ENCODE peak calls at places on chromosome 11, in seven cellular contexts. K, V, T, D, W, L and U are unnamed samples.

GRCh38 chr11:38345286-38345685 is 1747.2 kb upstream of the RAG2 start:
- DNase-seq in V (no peak), W (no peak), T (no peak), D (no peak), K (no peak), L (no peak), U (no peak)

GRCh38 chr11:11732116-11732515 is 109.7 kb upstream of the USP47 start:
- DNase-seq in K (no peak), D (no peak), L (no peak), V (no peak), W (no peak), T (no peak), U (no peak)

GRCh38 chr11:66864924-66865697 is 8.2 kb downstream of the LRFN4 start:
- DNase-seq in L (no peak), D (no peak), V (no peak), W (no peak), T (no peak), K (no peak), U (no peak)

GRCh38 chr11:63769044-63769718 is 606 bp upstream of the ZFTA start:
- DNase-seq in W (peak; percentile 52), V (no peak), L (peak; percentile 33), D (no peak), K (no peak), T (no peak), U (peak; percentile 56)

GRCh38 chr11:104333977-104334376 is 170.0 kb upstream of the PDGFD start:
- DNase-seq in T (no peak), V (no peak), D (no peak), L (no peak), W (no peak), K (no peak), U (no peak)

GRCh38 chr11:46122955-46123354 is 1.7 kb upstream of the PHF21A start:
- DNase-seq in L (no peak), K (no peak), V (no peak), T (no peak), W (no peak), D (no peak), U (no peak)

GRCh38 chr11:3022300-3022967 is 30.3 kb upstream of the NAP1L4 start:
- DNase-seq in W (no peak), T (peak; percentile 26), K (peak; percentile 31), V (no peak), L (no peak), D (no peak), U (no peak)

GRCh38 chr11:2314136-2314524 is 12.3 kb downstream of the TSPAN32 start:
- DNase-seq in T (no peak), L (no peak), K (no peak), W (no peak), V (no peak), D (no peak), U (no peak)

GRCh38 chr11:77589521-77590193 is at the start of gene AQP11:
- DNase-seq in L (peak; percentile 91), W (peak; percentile 86), T (peak; percentile 53), V (peak; percentile 75), K (peak; percentile 62), D (peak; percentile 76), U (peak; percentile 91)

GRCh38 chr11:20047006-20047405 is 113.3 kb downstream of the DBX1 start:
- DNase-seq in D (no peak), K (no peak), V (no peak), T (no peak), W (no peak), L (no peak), U (no peak)

GRCh38 chr11:126188332-126189108 is 22.9 kb downstream of the RPUSD4 start:
- DNase-seq in L (no peak), V (no peak), K (no peak), D (no peak), T (no peak), W (no peak), U (no peak)

GRCh38 chr11:64887757-64888405 is 9.5 kb upstream of the EHD1 start:
- DNase-seq in K (no peak), D (peak; percentile 67), T (no peak), L (peak; percentile 67), W (peak; percentile 86), V (peak; percentile 64), U (peak; percentile 77)